ENCODE peak calls at places on chromosomes 1 and 21, in ten cellular contexts. One of them, this sample, is unnamed.

GRCh38 chr1:225825606-225826005 is 15.7 kb downstream of the EPHX1 start:
- DNase-seq in lower lobe of right lung: no peak
- DNase-seq in fibroblast of mammary gland: no peak
- DNase-seq in GM06990: no peak
- DNase-seq in brain microvascular endothelial cell: no peak
- DNase-seq in colonic mucosa: no peak
- DNase-seq in bronchial epithelial cell: no peak
- DNase-seq in RWPE2: no peak
- DNase-seq in Panc1: no peak
- DNase-seq in cardiac fibroblast: no peak
- DNase-seq in this sample: no peak

GRCh38 chr1:86993269-86993985 is 79.0 kb downstream of the HS2ST1 start:
- DNase-seq in colonic mucosa: no peak
- DNase-seq in Panc1: no peak
- DNase-seq in lower lobe of right lung: no peak
- DNase-seq in fibroblast of mammary gland: no peak
- DNase-seq in GM06990: no peak
- DNase-seq in bronchial epithelial cell: peak; percentile 52
- DNase-seq in brain microvascular endothelial cell: no peak
- DNase-seq in cardiac fibroblast: no peak
- DNase-seq in RWPE2: no peak
- DNase-seq in this sample: no peak

GRCh38 chr21:37855568-37856391 is 60.5 kb downstream of the KCNJ6 start:
- DNase-seq in RWPE2: no peak
- DNase-seq in colonic mucosa: no peak
- DNase-seq in bronchial epithelial cell: no peak
- DNase-seq in fibroblast of mammary gland: peak; percentile 45
- DNase-seq in lower lobe of right lung: no peak
- DNase-seq in GM06990: no peak
- DNase-seq in Panc1: no peak
- DNase-seq in brain microvascular endothelial cell: peak; percentile 32
- DNase-seq in cardiac fibroblast: peak; percentile 72
- DNase-seq in this sample: no peak

GRCh38 chr1:200971955-200972711 is 51.4 kb downstream of the KIF21B start:
- DNase-seq in Panc1: no peak
- DNase-seq in GM06990: no peak
- DNase-seq in brain microvascular endothelial cell: peak; percentile 38
- DNase-seq in RWPE2: no peak
- DNase-seq in colonic mucosa: peak; percentile 72
- DNase-seq in lower lobe of right lung: peak; percentile 65
- DNase-seq in fibroblast of mammary gland: peak; percentile 46
- DNase-seq in bronchial epithelial cell: peak; percentile 19
- DNase-seq in cardiac fibroblast: peak; percentile 61
- DNase-seq in this sample: peak; percentile 54

GRCh38 chr1:10939654-10940450 is 72.6 kb upstream of the TARDBP start:
- DNase-seq in lower lobe of right lung: no peak
- DNase-seq in GM06990: peak; percentile 62
- DNase-seq in colonic mucosa: no peak
- DNase-seq in brain microvascular endothelial cell: no peak
- DNase-seq in cardiac fibroblast: peak; percentile 2
- DNase-seq in bronchial epithelial cell: no peak
- DNase-seq in RWPE2: no peak
- DNase-seq in Panc1: no peak
- DNase-seq in fibroblast of mammary gland: no peak
- DNase-seq in this sample: peak; percentile 88

GRCh38 chr1:234997201-234998173 is 131.2 kb downstream of the TOMM20 start:
- DNase-seq in GM06990: no peak
- DNase-seq in colonic mucosa: peak; percentile 93
- DNase-seq in cardiac fibroblast: peak; percentile 100
- DNase-seq in brain microvascular endothelial cell: peak; percentile 99
- DNase-seq in RWPE2: peak; percentile 97
- DNase-seq in lower lobe of right lung: peak; percentile 90
- DNase-seq in Panc1: peak; percentile 99
- DNase-seq in bronchial epithelial cell: peak; percentile 100
- DNase-seq in fibroblast of mammary gland: peak; percentile 100
- DNase-seq in this sample: no peak

GRCh38 chr1:40919475-40920011 is 57.4 kb upstream of the CITED4 start:
- DNase-seq in lower lobe of right lung: no peak
- DNase-seq in cardiac fibroblast: no peak
- DNase-seq in fibroblast of mammary gland: no peak
- DNase-seq in brain microvascular endothelial cell: no peak
- DNase-seq in GM06990: no peak
- DNase-seq in RWPE2: no peak
- DNase-seq in colonic mucosa: no peak
- DNase-seq in bronchial epithelial cell: no peak
- DNase-seq in Panc1: no peak
- DNase-seq in this sample: no peak

GRCh38 chr1:211113566-211113965 is 20.4 kb downstream of the KCNH1 start:
- DNase-seq in fibroblast of mammary gland: no peak
- DNase-seq in bronchial epithelial cell: no peak
- DNase-seq in GM06990: no peak
- DNase-seq in brain microvascular endothelial cell: no peak
- DNase-seq in lower lobe of right lung: no peak
- DNase-seq in Panc1: no peak
- DNase-seq in cardiac fibroblast: no peak
- DNase-seq in colonic mucosa: no peak
- DNase-seq in RWPE2: no peak
- DNase-seq in this sample: no peak

GRCh38 chr1:21042920-21043605 is 133.6 kb downstream of the EIF4G3 start:
- DNase-seq in Panc1: no peak
- DNase-seq in brain microvascular endothelial cell: peak; percentile 35
- DNase-seq in fibroblast of mammary gland: peak; percentile 31
- DNase-seq in cardiac fibroblast: peak; percentile 61
- DNase-seq in colonic mucosa: no peak
- DNase-seq in GM06990: no peak
- DNase-seq in RWPE2: no peak
- DNase-seq in bronchial epithelial cell: no peak
- DNase-seq in lower lobe of right lung: no peak
- DNase-seq in this sample: no peak

GRCh38 chr1:235633220-235633540 is 16.4 kb downstream of the GNG4 start:
- DNase-seq in cardiac fibroblast: no peak
- DNase-seq in colonic mucosa: no peak
- DNase-seq in bronchial epithelial cell: no peak
- DNase-seq in RWPE2: no peak
- DNase-seq in lower lobe of right lung: no peak
- DNase-seq in GM06990: no peak
- DNase-seq in Panc1: no peak
- DNase-seq in brain microvascular endothelial cell: no peak
- DNase-seq in fibroblast of mammary gland: no peak
- DNase-seq in this sample: no peak

GRCh38 chr1:234885601-234886000 is 243.0 kb downstream of the TOMM20 start:
- DNase-seq in GM06990: no peak
- DNase-seq in brain microvascular endothelial cell: no peak
- DNase-seq in bronchial epithelial cell: no peak
- DNase-seq in cardiac fibroblast: no peak
- DNase-seq in RWPE2: no peak
- DNase-seq in lower lobe of right lung: no peak
- DNase-seq in fibroblast of mammary gland: no peak
- DNase-seq in Panc1: no peak
- DNase-seq in colonic mucosa: no peak
- DNase-seq in this sample: no peak

DNA sequence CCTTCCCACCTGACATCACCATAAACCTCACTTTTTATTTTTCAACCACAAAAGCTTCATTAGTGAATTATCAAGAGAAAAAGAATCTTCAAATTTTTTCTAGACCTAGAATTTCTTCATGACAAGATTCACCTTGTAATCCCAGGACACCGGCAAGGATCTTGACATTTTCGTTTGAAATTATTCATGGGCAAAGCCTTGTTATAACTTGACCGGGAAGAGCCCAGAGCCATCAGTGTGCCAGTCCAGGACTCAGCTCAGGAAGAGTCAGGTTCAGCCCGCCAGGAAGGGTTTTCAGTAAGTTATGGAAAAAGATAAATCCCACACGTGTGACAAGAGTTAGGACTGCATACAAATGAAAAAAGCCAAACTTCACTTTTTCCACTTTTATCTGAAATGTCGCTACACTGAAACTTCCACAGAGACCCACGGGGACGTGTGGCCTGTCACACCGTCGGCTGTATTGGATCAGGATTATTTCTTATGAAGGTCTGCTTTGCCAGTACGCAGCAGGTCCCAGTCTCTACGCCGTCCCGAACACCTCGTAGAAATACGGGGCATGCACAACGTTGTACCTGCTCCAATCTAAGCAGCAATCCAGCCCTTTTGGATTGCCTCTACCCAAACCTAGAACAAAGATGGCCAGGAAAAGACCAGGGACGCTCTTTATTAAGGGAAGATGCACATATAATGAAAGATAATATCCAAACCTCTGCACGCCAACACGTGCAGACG is 952 bp downstream of the F3 start:
- DNase-seq in colonic mucosa: peak; percentile 29
- DNase-seq in fibroblast of mammary gland: no peak
- DNase-seq in GM06990: no peak
- DNase-seq in cardiac fibroblast: no peak
- DNase-seq in bronchial epithelial cell: no peak
- DNase-seq in Panc1: no peak
- DNase-seq in RWPE2: no peak
- DNase-seq in brain microvascular endothelial cell: no peak
- DNase-seq in lower lobe of right lung: no peak
- DNase-seq in this sample: no peak
- H3K4me3 ChIP-seq in colonic mucosa: peak overlapping the region; percentile 96
- H3K4me3 ChIP-seq in fibroblast of mammary gland: peak overlapping the region; percentile 76
- H3K4me3 ChIP-seq in GM06990: no peak overlapping the region
- H3K4me3 ChIP-seq in cardiac fibroblast: peak overlapping the region; percentile 82
- H3K4me3 ChIP-seq in bronchial epithelial cell: peak overlapping the region; percentile 72
- H3K4me3 ChIP-seq in Panc1: peak overlapping the region; percentile 61
- H3K4me3 ChIP-seq in RWPE2: peak overlapping the region; percentile 90
- H3K4me3 ChIP-seq in brain microvascular endothelial cell: peak overlapping the region; percentile 78
- H3K4me3 ChIP-seq in lower lobe of right lung: peak overlapping the region; percentile 79
- H3K4me3 ChIP-seq in this sample: no peak overlapping the region

GRCh38 chr21:29194847-29195246 is 64.4 kb downstream of the MAP3K7CL start:
- DNase-seq in lower lobe of right lung: no peak
- DNase-seq in colonic mucosa: no peak
- DNase-seq in brain microvascular endothelial cell: peak; percentile 64
- DNase-seq in bronchial epithelial cell: no peak
- DNase-seq in RWPE2: no peak
- DNase-seq in cardiac fibroblast: peak; percentile 63
- DNase-seq in fibroblast of mammary gland: no peak
- DNase-seq in Panc1: no peak
- DNase-seq in GM06990: no peak
- DNase-seq in this sample: no peak

GRCh38 chr21:29194342-29194741 is 63.9 kb downstream of the MAP3K7CL start:
- DNase-seq in RWPE2: no peak
- DNase-seq in cardiac fibroblast: no peak
- DNase-seq in bronchial epithelial cell: no peak
- DNase-seq in colonic mucosa: no peak
- DNase-seq in brain microvascular endothelial cell: no peak
- DNase-seq in Panc1: no peak
- DNase-seq in GM06990: no peak
- DNase-seq in fibroblast of mammary gland: no peak
- DNase-seq in lower lobe of right lung: no peak
- DNase-seq in this sample: no peak

GRCh38 chr21:29193907-29194306 is 63.5 kb downstream of the MAP3K7CL start:
- DNase-seq in lower lobe of right lung: no peak
- DNase-seq in brain microvascular endothelial cell: no peak
- DNase-seq in bronchial epithelial cell: no peak
- DNase-seq in RWPE2: no peak
- DNase-seq in cardiac fibroblast: no peak
- DNase-seq in fibroblast of mammary gland: no peak
- DNase-seq in colonic mucosa: no peak
- DNase-seq in Panc1: no peak
- DNase-seq in GM06990: no peak
- DNase-seq in this sample: no peak

GRCh38 chr21:29196664-29197052 is 66.2 kb downstream of the MAP3K7CL start:
- DNase-seq in RWPE2: no peak
- DNase-seq in brain microvascular endothelial cell: no peak
- DNase-seq in bronchial epithelial cell: no peak
- DNase-seq in fibroblast of mammary gland: no peak
- DNase-seq in Panc1: no peak
- DNase-seq in GM06990: no peak
- DNase-seq in lower lobe of right lung: no peak
- DNase-seq in colonic mucosa: no peak
- DNase-seq in cardiac fibroblast: no peak
- DNase-seq in this sample: peak; percentile 42

GRCh38 chr21:29196021-29196663 is 65.7 kb downstream of the MAP3K7CL start:
- DNase-seq in Panc1: peak; percentile 87
- DNase-seq in brain microvascular endothelial cell: peak; percentile 95
- DNase-seq in fibroblast of mammary gland: peak; percentile 96
- DNase-seq in colonic mucosa: peak; percentile 68
- DNase-seq in lower lobe of right lung: peak; percentile 49
- DNase-seq in RWPE2: peak; percentile 69
- DNase-seq in cardiac fibroblast: peak; percentile 98
- DNase-seq in GM06990: peak; percentile 73
- DNase-seq in bronchial epithelial cell: peak; percentile 96
- DNase-seq in this sample: peak; percentile 91
- TF ChIP-seq CTCF in Panc1: peak; percentile 46
- TF ChIP-seq CTCF in brain microvascular endothelial cell: peak; percentile 74
- TF ChIP-seq CTCF in fibroblast of mammary gland: peak; percentile 50
- TF ChIP-seq CTCF in colonic mucosa: peak; percentile 15
- TF ChIP-seq CTCF in lower lobe of right lung: peak; percentile 26
- TF ChIP-seq CTCF in RWPE2: peak; percentile 74
- TF ChIP-seq CTCF in cardiac fibroblast: peak; percentile 59
- TF ChIP-seq CTCF in GM06990: peak; percentile 70
- TF ChIP-seq CTCF in bronchial epithelial cell: peak; percentile 39
- TF ChIP-seq CTCF in this sample: peak; percentile 63

GRCh38 chr1:89631756-89632155 is 1.2 kb upstream of the LRRC8C start:
- DNase-seq in colonic mucosa: no peak
- DNase-seq in RWPE2: no peak
- DNase-seq in brain microvascular endothelial cell: no peak
- DNase-seq in fibroblast of mammary gland: no peak
- DNase-seq in lower lobe of right lung: no peak
- DNase-seq in bronchial epithelial cell: no peak
- DNase-seq in Panc1: no peak
- DNase-seq in cardiac fibroblast: no peak
- DNase-seq in GM06990: no peak
- DNase-seq in this sample: no peak
- H3K4me3 ChIP-seq in colonic mucosa: no peak overlapping the region
- H3K4me3 ChIP-seq in RWPE2: no peak overlapping the region
- H3K4me3 ChIP-seq in brain microvascular endothelial cell: no peak overlapping the region
- H3K4me3 ChIP-seq in fibroblast of mammary gland: no peak overlapping the region
- H3K4me3 ChIP-seq in lower lobe of right lung: peak overlapping the region; percentile 99
- H3K4me3 ChIP-seq in bronchial epithelial cell: no peak overlapping the region
- H3K4me3 ChIP-seq in Panc1: peak overlapping the region; percentile 87
- H3K4me3 ChIP-seq in cardiac fibroblast: no peak overlapping the region
- H3K4me3 ChIP-seq in GM06990: no peak overlapping the region
- H3K4me3 ChIP-seq in this sample: no peak overlapping the region

DNA sequence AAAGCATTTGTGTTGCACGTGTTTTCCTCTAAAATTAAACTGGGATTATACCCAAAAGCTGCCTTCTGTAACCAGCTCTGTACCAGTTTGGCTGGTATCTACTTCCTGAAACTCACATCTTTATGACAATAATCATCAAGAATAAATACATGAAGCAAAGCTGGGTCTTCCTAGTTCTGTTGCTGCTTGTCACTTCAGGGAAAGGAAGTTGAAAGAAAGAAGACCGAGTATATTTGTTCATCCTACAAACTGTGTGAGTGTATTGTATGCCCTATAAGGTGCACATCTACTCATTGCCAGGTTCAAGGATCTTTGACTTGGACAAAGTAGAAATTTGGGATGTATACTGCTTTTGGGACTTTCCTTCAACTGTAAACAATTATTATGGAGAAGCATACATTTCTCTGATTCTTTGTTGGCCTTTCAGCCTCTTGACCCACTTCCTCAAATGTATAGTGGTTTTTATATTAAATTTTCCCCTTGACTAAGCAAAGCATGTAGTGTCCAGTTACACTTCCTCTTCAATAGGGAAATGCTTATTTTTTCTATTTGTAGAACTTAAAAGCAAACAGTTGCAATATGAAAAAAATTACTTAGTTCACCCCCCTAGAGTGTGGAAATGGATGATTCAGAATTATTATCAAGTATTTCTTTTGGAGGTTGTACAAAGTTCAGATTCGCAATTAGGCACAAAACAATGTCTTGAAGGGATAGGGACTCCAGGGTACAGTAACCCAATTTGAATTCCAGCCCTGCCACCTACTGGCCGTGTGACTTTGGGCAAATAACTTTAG is 28.9 kb upstream of the IFNGR2 start:
- DNase-seq in GM06990: no peak
- DNase-seq in colonic mucosa: peak; percentile 75
- DNase-seq in RWPE2: no peak
- DNase-seq in cardiac fibroblast: peak; percentile 77
- DNase-seq in bronchial epithelial cell: peak; percentile 69
- DNase-seq in Panc1: peak; percentile 25
- DNase-seq in lower lobe of right lung: no peak
- DNase-seq in fibroblast of mammary gland: peak; percentile 73
- DNase-seq in brain microvascular endothelial cell: peak; percentile 58
- DNase-seq in this sample: peak; percentile 77
- TF ChIP-seq CTCF in GM06990: peak; percentile 77
- TF ChIP-seq CTCF in colonic mucosa: peak; percentile 63
- TF ChIP-seq CTCF in RWPE2: peak; percentile 76
- TF ChIP-seq CTCF in cardiac fibroblast: peak; percentile 67
- TF ChIP-seq CTCF in bronchial epithelial cell: peak; percentile 54
- TF ChIP-seq CTCF in Panc1: peak; percentile 67
- TF ChIP-seq CTCF in lower lobe of right lung: peak; percentile 69
- TF ChIP-seq CTCF in fibroblast of mammary gland: peak; percentile 70
- TF ChIP-seq CTCF in brain microvascular endothelial cell: peak; percentile 80
- TF ChIP-seq CTCF in this sample: peak; percentile 60